ENCODE peak calls at places on chromosomes 13 and 19, in eight cellular contexts. E, D, X, A, J, B, Q and H are unnamed samples.

GRCh38 chr13:34335662-34336007 is 517.7 kb downstream of the RFC3 start:
- DNase-seq in B (no peak), D (no peak), Q (no peak), A (no peak), J (no peak), E (no peak), X (no peak), H (no peak)

GRCh38 chr13:28805193-28805819 is 14.8 kb upstream of the MTUS2 start:
- DNase-seq in A (no peak), D (no peak), J (no peak), X (peak), B (no peak), Q (no peak), E (no peak), H (no peak)

GRCh38 chr13:64529874-64530485 is 2700.2 kb downstream of the PCDH9 start:
- DNase-seq in J (no peak), D (no peak), X (no peak), B (no peak), E (no peak), A (no peak), Q (no peak), H (no peak)

GRCh38 chr19:4749870-4750269 is 26.2 kb upstream of the DPP9 start:
- DNase-seq in E (no peak), B (no peak), J (no peak), D (no peak), Q (no peak), A (no peak), X (no peak), H (no peak)

GRCh38 chr13:114108894-114109293 is 23.5 kb downstream of the RASA3 start:
- DNase-seq in X (no peak), Q (peak), A (peak), J (peak), D (no peak), E (peak), B (no peak), H (peak)

GRCh38 chr19:53010494-53010893 is 3.2 kb upstream of the ERVV-1 start:
- DNase-seq in E (no peak), A (no peak), J (no peak), B (no peak), X (no peak), Q (no peak), D (no peak), H (no peak)

GRCh38 chr19:5137571-5138124 is 168.7 kb downstream of the KDM4B start:
- DNase-seq in D (no peak), J (no peak), Q (no peak), A (peak), B (no peak), E (no peak), X (no peak), H (no peak)

GRCh38 chr19:32642771-32643170 is 32.2 kb downstream of the ANKRD27 start:
- DNase-seq in X (no peak), A (no peak), E (no peak), J (no peak), D (no peak), Q (no peak), B (no peak), H (no peak)

GRCh38 chr19:49419173-49419572 is 4.1 kb downstream of the PTH2 start:
- DNase-seq in E (no peak), A (no peak), B (no peak), Q (no peak), D (no peak), X (no peak), J (no peak), H (no peak)

GRCh38 chr13:51541809-51542258 is 42.4 kb upstream of the WDFY2 start:
- DNase-seq in Q (no peak), J (peak), B (no peak), X (no peak), E (no peak), D (no peak), A (peak), H (no peak)

GRCh38 chr19:56217039-56217949 is 15.2 kb downstream of the ZSCAN5C start:
- DNase-seq in B (peak), Q (peak), X (peak), D (peak), J (no peak), E (no peak), A (peak), H (no peak)

GRCh38 chr19:485583-486236 is 10.6 kb upstream of the MADCAM1 start:
- DNase-seq in D (peak), A (peak), E (peak), J (no peak), Q (peak), B (no peak), X (no peak), H (no peak)

GRCh38 chr19:45782820-45783785 is 813 bp upstream of the DMPK start:
- DNase-seq in J (peak), D (peak), B (peak), E (peak), Q (peak), X (peak), A (peak), H (no peak)

GRCh38 chr13:91291078-91291477 is 56.4 kb upstream of the MIR17HG start:
- DNase-seq in Q (no peak), E (no peak), X (no peak), B (no peak), D (no peak), J (no peak), A (no peak), H (no peak)

GRCh38 chr19:13146763-13147563 is 3.2 kb downstream of the STX10 start:
- DNase-seq in X (no peak), E (no peak), D (no peak), B (no peak), J (no peak), Q (no peak), A (no peak), H (peak)

GRCh38 chr19:16571689-16572331 is 405 bp downstream of the SLC35E1 start:
- DNase-seq in E (no peak), J (no peak), D (peak), A (peak), Q (no peak), B (no peak), X (no peak), H (no peak)
- H3K27ac ChIP-seq in E (peak), J (peak), D (peak), A (peak), Q (peak), B (peak), X (peak), H (peak)

DNA sequence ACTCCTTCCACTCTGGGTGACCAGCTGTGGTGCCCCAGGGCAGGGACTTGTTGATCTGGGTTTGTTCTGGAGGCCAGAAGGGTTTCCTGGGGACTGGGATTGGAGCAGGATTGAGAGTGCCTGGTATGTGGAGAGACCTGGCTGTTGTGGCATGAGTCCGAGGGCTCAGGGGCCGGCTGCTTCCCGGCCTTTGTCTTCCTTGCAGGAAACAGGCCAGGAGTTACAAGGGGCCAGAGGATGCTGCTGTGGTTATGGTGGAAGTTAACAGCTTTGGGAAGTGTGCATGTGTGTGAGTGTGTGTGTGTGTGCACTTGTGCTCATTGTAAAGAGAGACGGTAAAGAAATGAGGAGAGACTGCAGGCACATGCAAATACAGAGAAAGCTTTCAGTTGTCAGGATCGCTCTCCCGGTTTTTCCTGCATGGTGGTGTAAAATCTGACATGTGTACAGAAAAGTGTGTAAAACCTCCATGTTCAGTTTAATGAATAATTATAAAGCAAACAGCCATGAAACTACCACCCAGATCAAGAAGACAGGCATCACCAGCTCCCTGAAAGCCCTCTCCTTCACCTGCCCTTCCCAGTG is 19.0 kb downstream of the PAK4 start:
- DNase-seq in B (no peak), A (peak), X (no peak), J (peak), Q (no peak), D (peak), E (no peak), H (no peak)
- H3K27ac ChIP-seq in B (no peak), A (peak), X (peak), J (peak), Q (peak), D (no peak), E (peak), H (peak)

GRCh38 chr19:3193256-3194062 is 7.7 kb downstream of the NCLN start:
- DNase-seq in J (no peak), E (no peak), A (peak), B (no peak), X (no peak), D (no peak), Q (no peak), H (peak)
- H3K27ac ChIP-seq in J (no peak), E (no peak), A (no peak), B (no peak), X (no peak), D (no peak), Q (no peak), H (no peak)

DNA sequence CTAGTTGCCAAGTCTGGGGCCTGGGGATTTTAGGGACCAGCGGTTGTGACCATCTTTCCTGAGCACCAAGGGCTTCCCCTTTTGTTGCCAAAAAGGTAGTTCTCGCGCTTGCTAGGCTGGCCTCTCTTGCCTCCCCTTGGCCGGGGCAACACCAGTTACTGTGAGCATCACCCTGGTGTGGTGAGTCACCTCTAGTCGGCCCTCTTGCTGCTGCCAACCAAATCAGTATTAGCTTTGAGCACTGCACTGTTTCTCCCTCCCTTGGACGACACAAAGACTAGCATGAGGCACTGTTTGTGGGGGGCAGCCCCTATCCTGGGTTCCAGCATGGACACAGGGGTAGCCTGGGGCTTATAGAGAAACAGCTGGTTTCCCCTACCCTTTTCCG is 6.9 kb downstream of the SYDE1 start:
- DNase-seq in X (no peak), Q (no peak), J (no peak), D (peak), A (no peak), E (peak), B (peak), H (no peak)
- H3K27ac ChIP-seq in X (peak), Q (no peak), J (peak), D (peak), A (no peak), E (peak), B (no peak), H (peak)

DNA sequence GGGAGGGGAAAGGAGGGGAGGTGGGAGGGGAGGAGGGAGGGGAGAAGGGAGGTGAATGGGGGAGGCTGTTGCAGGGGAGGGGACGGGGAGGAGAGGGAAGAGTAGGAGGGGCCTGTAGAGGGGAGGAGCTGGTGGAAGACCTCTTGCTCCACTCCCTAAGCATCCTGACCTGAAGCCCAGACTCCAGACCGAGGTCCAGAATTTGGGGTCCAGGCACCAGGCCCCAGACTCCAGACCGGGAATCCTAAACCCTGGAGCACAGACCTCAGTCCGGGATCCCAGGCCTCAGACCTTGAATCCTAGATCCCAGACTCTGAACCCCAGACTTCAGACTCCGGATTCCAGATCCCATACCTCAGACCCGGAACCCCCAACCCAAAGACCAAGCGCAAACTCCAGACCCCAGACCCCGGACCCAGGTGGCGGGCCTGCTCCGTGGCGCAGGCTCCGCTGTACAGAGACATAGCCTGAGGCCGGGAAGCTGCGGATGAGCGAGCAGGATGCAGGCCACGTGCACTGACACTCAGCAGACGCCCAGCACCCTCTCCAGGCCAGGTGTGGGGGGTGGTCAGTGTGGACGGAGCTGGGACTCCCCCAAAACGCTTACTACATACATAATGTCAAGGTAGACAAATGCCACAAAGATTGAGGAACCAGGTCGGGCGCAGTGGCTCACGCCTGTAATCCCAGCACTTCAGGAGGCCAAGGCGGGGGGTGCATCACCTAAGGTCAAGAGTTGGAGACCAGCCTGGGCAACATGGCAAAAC is 710 bp upstream of the BTBD2 start:
- DNase-seq in E (peak), B (peak), A (peak), D (peak), X (peak), J (peak), Q (peak), H (peak)
- H3K27ac ChIP-seq in E (peak), B (no peak), A (no peak), D (peak), X (peak), J (peak), Q (peak), H (peak)

DNA sequence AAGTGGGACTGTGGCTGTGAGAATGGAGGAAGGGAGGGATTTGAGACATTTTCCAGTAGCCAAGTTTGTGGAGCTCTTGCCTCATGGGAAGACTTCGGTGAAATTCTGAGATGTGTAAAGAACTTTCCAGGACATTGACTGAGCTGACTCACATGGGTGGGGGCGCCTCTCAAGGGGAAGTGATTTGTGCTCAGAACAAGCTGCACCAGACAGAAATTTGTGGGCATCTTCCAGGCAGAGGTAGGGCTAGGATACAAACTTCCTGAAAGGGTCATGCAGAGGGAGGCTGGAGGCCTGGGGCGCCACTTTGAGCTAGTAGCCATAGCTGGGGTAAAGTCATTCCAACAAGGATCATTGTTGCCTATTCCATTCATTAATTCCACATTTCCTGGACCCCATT is 9.8 kb upstream of the SIGLEC10 start:
- DNase-seq in X (no peak), B (no peak), Q (no peak), E (peak), A (no peak), D (no peak), J (no peak), H (no peak)
- H3K27ac ChIP-seq in X (no peak), B (no peak), Q (no peak), E (no peak), A (no peak), D (no peak), J (no peak), H (peak)

GRCh38 chr13:23718916-23719470 is 148.8 kb downstream of the TNFRSF19 start:
- DNase-seq in J (no peak), E (no peak), B (no peak), X (no peak), D (no peak), Q (no peak), A (no peak), H (no peak)

GRCh38 chr13:23711355-23711754 is 141.1 kb downstream of the TNFRSF19 start:
- DNase-seq in D (no peak), E (no peak), A (no peak), Q (no peak), B (no peak), X (no peak), J (no peak), H (no peak)

GRCh38 chr13:23714672-23715071 is 144.5 kb downstream of the TNFRSF19 start:
- DNase-seq in D (no peak), B (no peak), J (no peak), X (no peak), E (no peak), A (no peak), Q (no peak), H (no peak)

GRCh38 chr13:23715762-23716235 is 145.6 kb downstream of the TNFRSF19 start:
- DNase-seq in J (no peak), D (no peak), Q (no peak), A (no peak), B (no peak), X (no peak), E (no peak), H (no peak)

GRCh38 chr13:23715092-23715761 is 145.0 kb downstream of the TNFRSF19 start:
- DNase-seq in B (no peak), D (no peak), Q (no peak), A (no peak), X (no peak), E (no peak), J (no peak), H (no peak)
- H3K27ac ChIP-seq in B (no peak), D (no peak), Q (no peak), A (no peak), X (no peak), E (no peak), J (no peak), H (no peak)

GRCh38 chr13:112892759-112893569 is 76.0 kb upstream of the MCF2L start:
- DNase-seq in X (no peak), B (no peak), D (no peak), J (no peak), E (no peak), Q (no peak), A (peak), H (no peak)
- H3K27ac ChIP-seq in X (no peak), B (no peak), D (no peak), J (no peak), E (no peak), Q (no peak), A (peak), H (no peak)

DNA sequence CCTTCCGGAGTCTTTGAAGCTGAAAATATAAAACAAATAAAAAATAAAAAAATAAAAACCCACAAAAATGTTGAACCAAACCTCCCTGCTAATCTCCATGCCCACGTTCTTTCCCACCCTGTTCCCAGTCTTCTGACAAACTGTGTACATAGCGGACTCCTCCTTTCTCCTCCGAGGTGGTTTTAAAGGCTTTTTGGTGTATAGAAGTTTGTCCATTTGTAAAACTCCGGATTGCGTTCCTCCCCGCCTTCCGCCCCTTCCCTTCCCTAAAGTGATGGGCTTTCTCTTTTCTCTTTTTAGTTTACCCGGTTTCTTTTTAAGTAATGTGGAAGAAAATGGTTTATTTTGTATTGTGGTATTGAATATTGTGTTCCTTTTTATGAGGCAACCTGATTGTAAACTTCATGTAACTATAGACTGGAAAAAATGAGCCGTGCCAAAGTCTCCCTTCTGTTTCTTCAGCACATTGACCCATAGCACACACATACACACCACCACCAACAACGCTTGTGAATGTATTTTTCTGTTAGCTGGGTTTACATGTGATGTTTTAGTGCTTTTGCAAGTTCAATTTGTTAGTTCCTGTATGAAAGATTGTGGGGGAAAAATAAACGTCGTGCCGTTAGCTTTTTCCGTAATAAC is 4.4 kb downstream of the ZIC2 start:
- DNase-seq in B (no peak), J (no peak), D (no peak), A (no peak), X (no peak), Q (no peak), E (no peak), H (no peak)
- H3K27ac ChIP-seq in B (peak), J (no peak), D (no peak), A (no peak), X (no peak), Q (no peak), E (no peak), H (no peak)

DNA sequence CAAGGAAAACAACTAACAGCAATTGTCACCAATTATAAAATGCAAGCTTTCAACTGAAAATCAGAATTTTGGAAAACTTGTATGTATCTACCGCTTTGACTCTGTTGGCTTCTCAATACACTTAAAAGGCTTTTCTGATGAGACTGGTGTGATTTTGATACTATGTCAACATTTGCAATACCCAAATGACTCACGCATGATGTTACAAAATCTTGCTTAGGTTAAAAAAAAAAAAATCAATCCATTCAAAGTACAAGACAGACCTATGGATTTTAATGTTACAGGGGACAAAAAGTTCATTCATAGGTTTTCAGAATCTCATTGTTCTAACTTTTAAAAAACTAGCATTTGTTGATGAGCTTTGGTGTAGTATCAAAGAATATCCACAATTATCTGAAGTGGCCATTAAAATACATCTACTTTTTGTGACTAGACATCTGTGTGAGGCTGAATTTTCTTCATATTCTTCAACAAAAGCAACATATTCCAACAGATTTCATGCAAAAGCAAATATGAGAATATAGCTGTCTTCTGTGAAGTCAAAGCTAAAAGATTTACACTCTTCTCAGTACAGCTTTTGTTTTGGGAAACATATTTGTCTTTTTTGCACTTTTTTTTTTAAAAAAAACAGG is 10.7 kb downstream of the ELF1 start:
- DNase-seq in E (no peak), Q (no peak), X (no peak), B (peak), A (no peak), J (no peak), D (peak), H (no peak)
- H3K27ac ChIP-seq in E (no peak), Q (no peak), X (no peak), B (no peak), A (no peak), J (no peak), D (no peak), H (no peak)